ENCODE peak calls at places on chromosomes 1 and 21, in four cellular contexts. O is cardiac muscle cell, P is hepatocyte, W is uterus. N is an unnamed sample.

GRCh38 chr1:84152649-84153056 is 8.6 kb downstream of the PRKACB start:
- DNase-seq in W (no peak), P (no peak), O (no peak), N (no peak)

GRCh38 chr21:38289697-38290096 is 32.9 kb downstream of the KCNJ15 start:
- DNase-seq in W (no peak), O (no peak), P (peak), N (peak)

GRCh38 chr1:195934839-195935557 is 673.2 kb downstream of the KCNT2 start:
- DNase-seq in O (no peak), P (peak), W (no peak), N (no peak)

GRCh38 chr1:3778590-3779264 is 6.2 kb downstream of the SMIM1 start:
- DNase-seq in P (no peak), W (no peak), O (no peak), N (no peak)

GRCh38 chr1:40363721-40364120 is 9.8 kb upstream of the SMAP2 start:
- DNase-seq in W (no peak), O (no peak), P (no peak), N (no peak)

GRCh38 chr1:235725493-235725892 is 75.9 kb upstream of the GNG4 start:
- DNase-seq in P (no peak), W (no peak), O (no peak), N (no peak)

GRCh38 chr1:41377397-41377796 is 16.2 kb downstream of the FOXO6 start:
- DNase-seq in W (no peak), P (no peak), O (no peak), N (no peak)

GRCh38 chr1:15442759-15443158 is 4.5 kb downstream of the CTRC start:
- DNase-seq in P (no peak), O (no peak), W (no peak), N (no peak)

GRCh38 chr1:39818482-39818881 is 29.8 kb upstream of the BMP8B start:
- DNase-seq in P (no peak), W (no peak), O (no peak), N (no peak)

GRCh38 chr1:9120312-9120958 is 8.5 kb downstream of the GPR157 start:
- DNase-seq in O (no peak), W (no peak), P (no peak), N (no peak)

GRCh38 chr1:230863449-230863848 is 4.9 kb downstream of the C1orf198 start:
- DNase-seq in P (peak), O (peak), W (no peak), N (no peak)

GRCh38 chr1:46689326-46689725 is 17.7 kb downstream of the TEX38 start:
- DNase-seq in P (no peak), O (no peak), W (no peak), N (no peak)

GRCh38 chr1:28359592-28360239 is 9.8 kb upstream of the PHACTR4 start:
- DNase-seq in P (peak), O (peak), W (peak), N (peak)

GRCh38 chr1:40985875-40986274 is 6.4 kb downstream of the CTPS1 start:
- DNase-seq in O (no peak), W (no peak), P (no peak), N (no peak)

GRCh38 chr1:43269627-43270375 is at the start of gene TMEM125:
- DNase-seq in P (no peak), W (no peak), O (no peak), N (no peak)
- H3K4me3 ChIP-seq in P (peak), W (no peak), O (peak), N (no peak)

DNA sequence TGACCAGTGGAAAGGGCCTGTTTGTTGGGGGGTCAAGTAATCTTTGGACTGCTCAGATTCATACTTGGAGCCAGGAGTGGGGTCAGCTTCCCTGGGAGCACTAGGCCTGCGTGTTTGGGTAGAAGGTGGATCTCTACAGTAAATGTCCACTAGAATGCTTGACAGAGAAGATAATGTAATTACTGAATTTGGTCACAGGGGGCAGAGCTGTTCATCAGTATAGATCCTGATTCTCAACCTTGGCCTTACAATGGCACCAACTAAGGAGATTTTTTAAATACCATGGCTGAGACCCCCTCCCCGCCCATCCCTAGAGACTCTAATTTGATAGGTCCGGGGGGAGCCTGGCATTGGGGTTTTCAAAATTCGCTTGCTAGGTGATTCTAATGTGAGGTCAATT is 217.5 kb upstream of the PLXNA2 start:
- DNase-seq in W (no peak), O (no peak), P (no peak), N (no peak)
- TF ChIP-seq CTCF in W (no peak), O (no peak), P (no peak), N (no peak)

DNA sequence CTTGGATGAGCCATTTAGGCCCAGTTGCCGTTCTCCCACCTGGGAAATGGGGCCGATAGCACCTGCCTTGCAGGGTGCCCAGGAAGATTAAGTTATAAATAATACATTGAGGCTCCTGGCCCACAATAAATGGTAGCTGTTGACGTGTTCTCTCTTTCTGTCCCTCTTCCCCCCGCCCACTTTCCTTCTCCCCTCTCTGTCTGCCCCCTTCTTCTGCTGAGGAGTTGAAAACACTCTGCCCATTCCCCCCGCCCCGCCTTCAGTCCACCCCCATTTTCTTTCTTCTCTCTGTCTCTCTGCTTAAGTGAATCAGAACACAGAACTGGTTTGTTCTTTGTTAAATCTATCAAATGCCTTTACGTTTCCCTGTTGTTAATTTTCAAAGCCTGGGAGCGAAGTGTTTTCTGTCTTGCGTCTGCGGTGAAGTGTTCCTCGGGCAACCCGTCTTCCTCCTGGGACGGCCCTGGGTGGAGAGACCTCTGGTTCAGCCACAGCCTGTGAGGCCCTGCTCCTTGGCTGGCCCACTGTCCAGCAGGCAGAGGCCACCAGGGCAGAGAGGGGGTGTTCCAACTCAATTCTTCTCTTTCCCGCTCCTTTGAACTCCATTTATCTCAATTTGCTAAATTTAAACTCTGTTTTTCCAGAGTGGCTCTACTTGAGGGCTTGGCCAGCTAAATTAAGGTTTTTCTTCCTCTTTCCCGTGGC is 29.3 kb upstream of the SELENON start:
- DNase-seq in W (peak), P (no peak), O (peak), N (no peak)
- H3K4me3 ChIP-seq in W (no peak), P (no peak), O (no peak), N (no peak)

DNA sequence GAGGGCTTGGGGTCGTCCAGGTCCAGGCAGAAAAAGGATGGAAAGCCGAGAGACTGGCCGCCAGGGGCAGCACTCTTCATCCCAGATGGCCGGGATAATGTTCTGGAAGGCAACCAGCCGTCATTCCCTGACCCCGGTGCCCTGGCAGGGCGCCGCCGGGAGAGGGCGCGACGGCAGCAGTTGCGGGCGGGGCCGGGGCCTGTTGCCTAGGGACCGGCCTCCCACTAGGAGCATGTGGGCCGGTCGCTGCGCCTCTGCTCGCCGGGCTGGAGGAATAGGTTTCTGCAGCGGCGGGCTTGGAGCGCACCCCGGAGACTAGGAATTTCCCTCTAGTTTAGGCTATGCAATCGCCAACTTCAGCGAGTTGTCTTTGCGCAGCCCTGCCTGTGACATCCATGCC is 11.0 kb downstream of the DMRTB1 start:
- DNase-seq in W (peak), P (peak), O (peak), N (peak)
- TF ChIP-seq CTCF in W (peak), P (peak), O (peak), N (peak)

DNA sequence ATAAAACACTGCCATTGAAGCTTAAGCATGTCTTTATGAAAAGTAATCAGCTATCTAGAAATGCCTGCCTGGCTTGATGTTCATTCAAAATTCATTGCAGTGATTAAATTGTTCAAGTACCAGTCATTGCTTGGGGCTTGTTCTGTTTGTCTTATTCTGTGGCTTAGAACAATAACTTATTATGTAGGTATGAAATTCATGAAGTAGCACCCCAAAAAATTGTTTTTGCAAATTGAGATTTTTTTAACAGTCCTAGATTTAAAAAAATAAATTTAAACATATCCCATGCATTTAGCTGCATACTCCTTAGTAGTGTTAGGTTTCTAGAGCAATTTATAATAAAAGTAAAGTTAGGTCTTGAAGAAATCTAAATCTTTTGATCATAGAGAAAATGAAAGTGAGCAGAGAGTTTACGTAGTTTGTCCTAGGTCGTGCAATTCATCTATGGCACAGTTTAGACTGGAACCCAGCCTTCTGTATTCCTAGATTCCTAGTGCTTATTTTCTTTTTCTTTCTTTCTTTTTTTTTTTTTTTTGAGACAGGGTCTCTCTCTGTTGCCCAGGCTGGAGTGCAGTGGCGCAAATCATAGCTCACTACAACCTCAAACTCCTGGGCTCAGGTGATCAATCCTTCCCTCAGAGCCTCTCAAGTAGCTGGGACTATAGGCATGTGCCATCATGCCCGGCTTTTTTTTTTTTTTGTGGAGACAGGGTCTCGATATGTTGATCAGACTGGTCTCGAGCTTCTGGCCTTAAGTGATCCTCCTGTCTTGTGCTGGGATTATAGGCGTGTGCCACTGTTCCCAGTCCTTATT is 9.3 kb downstream of the MIER1 start:
- DNase-seq in P (no peak), W (no peak), O (no peak), N (no peak)
- H3K4me3 ChIP-seq in P (no peak), W (no peak), O (no peak), N (peak)

DNA sequence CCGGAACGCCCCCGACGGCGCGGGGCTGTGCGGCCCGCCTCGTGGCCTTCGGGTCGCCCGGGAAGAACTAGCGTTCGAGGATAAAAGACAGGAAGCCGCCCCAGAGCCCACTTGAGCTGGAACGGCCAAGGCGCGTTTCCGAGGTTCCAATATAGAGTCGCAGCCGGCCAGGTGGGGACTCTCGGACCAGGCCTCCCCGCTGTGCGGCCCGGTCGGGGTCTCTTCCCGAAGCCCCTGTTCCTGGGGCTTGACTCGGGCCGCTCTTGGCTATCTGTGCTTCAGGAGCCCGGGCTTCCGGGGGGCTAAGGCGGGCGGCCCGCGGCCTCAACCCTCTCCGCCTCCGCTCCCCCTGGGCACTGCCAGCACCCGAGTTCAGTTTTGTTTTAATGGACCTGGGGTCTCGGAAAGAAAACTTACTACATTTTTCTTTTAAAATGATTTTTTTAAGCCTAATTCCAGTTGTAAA is 158.8 kb downstream of the RUNX1 start:
- DNase-seq in O (no peak), P (no peak), W (no peak), N (no peak)
- TF ChIP-seq CTCF in O (no peak), P (no peak), W (peak), N (no peak)

GRCh38 chr1:205456868-205457724 is 1.3 kb upstream of the BLACAT1 start:
- DNase-seq in W (no peak), O (peak), P (no peak), N (no peak)

GRCh38 chr1:205453466-205453865 is 2.4 kb downstream of the BLACAT1 start:
- DNase-seq in O (no peak), W (no peak), P (no peak), N (no peak)

GRCh38 chr1:205454903-205455335 is 926 bp downstream of the BLACAT1 start:
- DNase-seq in P (no peak), O (peak), W (no peak), N (no peak)

GRCh38 chr1:205456383-205456867 is 580 bp upstream of the BLACAT1 start:
- DNase-seq in P (no peak), O (no peak), W (no peak), N (no peak)

GRCh38 chr1:205455581-205456382 is at the start of gene BLACAT1:
- DNase-seq in P (no peak), W (no peak), O (no peak), N (no peak)
- H3K4me3 ChIP-seq in P (no peak), W (no peak), O (peak), N (no peak)

N was measured in fibroblast of the aortic adventitia.